ENCODE peak calls at places on chromosomes 2 and 18, in seven cellular contexts. C, L, J, X, U, F and W are unnamed samples.

GRCh38 chr2:139763705-139764104 is 983.5 kb upstream of the NXPH2 start:
- DNase-seq in J (no peak), C (no peak), L (no peak), U (no peak), X (no peak), F (no peak), W (no peak)

GRCh38 chr2:79622508-79622907 is 109.7 kb downstream of the CTNNA2 start:
- DNase-seq in C (no peak), J (no peak), L (peak; percentile 37), X (no peak), F (no peak), U (no peak), W (no peak)

GRCh38 chr2:172900871-172901270 is 165.2 kb downstream of the RAPGEF4 start:
- DNase-seq in U (no peak), L (no peak), F (no peak), X (no peak), C (no peak), J (no peak), W (no peak)

GRCh38 chr2:203623104-203623503 is 83.3 kb upstream of the CD28 start:
- DNase-seq in C (no peak), J (no peak), X (no peak), U (peak; percentile 93), F (no peak), L (no peak), W (peak; percentile 86)

GRCh38 chr2:194545978-194546377 is 1111.0 kb upstream of the SLC39A10 start:
- DNase-seq in U (peak; percentile 7), C (no peak), J (peak; percentile 4), F (no peak), X (no peak), L (no peak), W (no peak)

GRCh38 chr2:236795176-236795860 is 225.7 kb downstream of the ACKR3 start:
- DNase-seq in F (no peak), U (peak; percentile 15), L (no peak), J (no peak), C (no peak), X (no peak), W (no peak)

GRCh38 chr2:43412121-43412753 is 183.6 kb downstream of the THADA start:
- DNase-seq in F (no peak), J (no peak), C (no peak), X (no peak), U (peak; percentile 54), L (no peak), W (no peak)

GRCh38 chr2:211349031-211349430 is 792.6 kb downstream of the CPS1 start:
- DNase-seq in C (no peak), F (no peak), L (no peak), X (no peak), J (no peak), U (no peak), W (no peak)

GRCh38 chr2:37464064-37464463 is 119.6 kb downstream of the QPCT start:
- DNase-seq in L (no peak), U (no peak), F (no peak), J (no peak), X (no peak), C (no peak), W (no peak)

GRCh38 chr2:241228860-241229516 is 40.5 kb downstream of the ANO7 start:
- DNase-seq in L (peak; percentile 29), J (peak; percentile 69), U (no peak), F (no peak), X (no peak), C (no peak), W (no peak)

GRCh38 chr18:72637319-72638113 is 93.4 kb upstream of the CBLN2 start:
- DNase-seq in C (no peak), F (no peak), J (no peak), U (no peak), L (peak; percentile 9), X (no peak), W (no peak)

GRCh38 chr2:239945751-239946569 is 79.2 kb downstream of the NDUFA10 start:
- DNase-seq in J (no peak), L (no peak), C (no peak), U (no peak), F (no peak), X (no peak), W (no peak)

GRCh38 chr18:42271656-42272355 is 316.8 kb downstream of the PIK3C3 start:
- DNase-seq in L (no peak), U (no peak), X (no peak), J (no peak), C (no peak), F (no peak), W (no peak)

GRCh38 chr18:61825386-61825785 is 67.4 kb downstream of the RNF152 start:
- DNase-seq in U (no peak), J (no peak), F (no peak), C (no peak), L (no peak), X (no peak), W (no peak)

GRCh38 chr2:218993345-218994315 is at the start of gene CRYBA2:
- DNase-seq in U (no peak), X (no peak), C (peak; percentile 58), J (no peak), F (no peak), L (no peak), W (no peak)

DNA sequence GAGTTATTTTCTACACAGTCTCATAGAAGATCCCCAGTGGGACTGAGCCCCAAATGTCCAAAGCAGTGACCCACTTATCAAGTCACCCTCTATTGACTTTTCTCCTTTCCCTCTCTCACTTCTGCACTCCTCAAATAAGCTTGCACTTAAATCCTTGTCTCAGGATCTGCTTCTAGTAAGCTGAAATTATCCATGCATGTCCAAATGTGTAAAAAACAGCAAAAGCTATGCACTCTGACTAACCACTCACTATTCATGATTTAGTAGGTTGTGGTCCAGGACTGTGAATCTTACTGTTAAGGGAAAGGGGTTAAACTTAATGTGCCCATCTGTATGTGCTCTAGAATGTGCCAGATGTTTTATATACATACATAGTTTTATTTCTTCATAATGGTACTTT is 115.4 kb downstream of the SCG2 start:
- DNase-seq in X (no peak), F (no peak), C (no peak), L (no peak), U (no peak), J (no peak), W (no peak)
- H3K27ac ChIP-seq in X (no peak overlapping the region), F (no peak overlapping the region), C (no peak overlapping the region), L (no peak overlapping the region), U (no peak overlapping the region), J (no peak overlapping the region), W (no peak overlapping the region)

GRCh38 chr2:70966681-70967080 is 11.7 kb upstream of the ANKRD53 start:
- DNase-seq in L (no peak), F (no peak), X (no peak), J (no peak), U (no peak), C (no peak), W (no peak)

GRCh38 chr2:70964596-70965386 is 13.6 kb upstream of the ANKRD53 start:
- DNase-seq in X (peak; percentile 74), J (peak; percentile 22), L (peak; percentile 81), C (peak; percentile 71), F (no peak), U (peak; percentile 66), W (peak; percentile 29)

GRCh38 chr2:70967189-70967588 is 11.2 kb upstream of the ANKRD53 start:
- DNase-seq in X (no peak), U (no peak), F (no peak), L (no peak), J (no peak), C (no peak), W (no peak)

GRCh38 chr2:70964133-70964532 is 14.3 kb upstream of the ANKRD53 start:
- DNase-seq in J (no peak), F (no peak), X (no peak), C (no peak), U (no peak), L (no peak), W (no peak)

DNA sequence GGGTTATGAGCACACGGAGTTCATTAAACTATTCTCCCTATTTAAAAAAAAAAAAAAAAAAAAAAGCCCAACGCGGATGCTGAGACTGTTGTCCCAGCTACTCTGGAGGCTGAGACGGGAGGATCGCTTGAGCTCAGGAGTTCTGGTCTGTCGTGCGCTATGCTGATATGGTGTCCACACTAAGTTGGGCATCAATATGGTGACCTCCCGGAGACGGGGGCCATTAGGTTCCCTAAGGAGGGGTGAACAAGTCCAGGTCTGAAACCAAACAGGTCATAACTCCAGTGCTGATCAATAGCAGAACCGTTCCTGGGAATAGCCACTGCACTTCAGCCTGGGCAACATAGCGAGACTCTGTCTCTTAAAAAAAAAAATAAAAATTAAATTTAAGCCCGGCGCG is 12.9 kb upstream of the ANKRD53 start:
- DNase-seq in X (no peak), L (no peak), J (no peak), F (no peak), C (no peak), U (no peak), W (no peak)
- H3K4me3 ChIP-seq in X (peak overlapping the region; percentile 26), L (no peak overlapping the region), J (no peak overlapping the region), F (peak overlapping the region; percentile 80), C (no peak overlapping the region), U (peak overlapping the region; percentile 53), W (peak overlapping the region; percentile 60)

DNA sequence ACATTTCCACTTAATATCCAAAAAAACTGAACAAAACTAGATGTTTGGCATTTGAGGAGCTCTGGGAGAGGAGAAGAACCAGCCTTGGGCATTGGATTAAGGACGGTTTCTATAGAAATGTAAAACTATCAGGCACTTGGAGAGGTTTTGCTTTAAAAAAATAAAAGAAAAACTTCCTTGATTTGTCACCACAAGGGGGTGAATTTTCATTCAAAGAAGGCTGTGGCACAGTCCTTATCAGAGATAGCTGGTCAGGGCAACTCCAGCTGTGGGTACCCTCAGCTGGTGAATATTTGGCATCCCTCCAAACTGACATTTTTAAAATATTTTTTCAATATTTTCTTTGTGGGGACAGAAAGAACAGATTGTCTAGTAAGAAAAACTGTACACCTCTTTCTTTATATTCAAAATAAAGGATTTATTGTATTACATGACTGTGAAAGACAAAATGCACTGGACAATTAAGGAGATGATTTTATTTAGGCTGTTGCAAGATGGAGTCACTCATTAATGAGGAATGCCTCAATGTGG is 46.1 kb upstream of the TBC1D8 start:
- DNase-seq in F (no peak), L (no peak), C (no peak), J (peak; percentile 42), U (peak; percentile 12), X (no peak), W (no peak)
- TF ChIP-seq CTCF in F (no peak), L (no peak), C (no peak), J (peak; percentile 23), U (no peak), X (no peak), W (no peak)

GRCh38 chr2:132943829-132944228 is 273.8 kb upstream of the LYPD1 start:
- DNase-seq in C (no peak), F (no peak), U (peak; percentile 34), J (no peak), X (no peak), L (no peak), W (peak; percentile 4)

GRCh38 chr2:132950986-132951385 is 281.0 kb upstream of the LYPD1 start:
- DNase-seq in F (no peak), U (no peak), J (no peak), X (no peak), L (no peak), C (no peak), W (no peak)

GRCh38 chr2:132953771-132954170 is 283.8 kb upstream of the LYPD1 start:
- DNase-seq in U (no peak), L (no peak), F (no peak), C (no peak), J (no peak), X (no peak), W (no peak)

DNA sequence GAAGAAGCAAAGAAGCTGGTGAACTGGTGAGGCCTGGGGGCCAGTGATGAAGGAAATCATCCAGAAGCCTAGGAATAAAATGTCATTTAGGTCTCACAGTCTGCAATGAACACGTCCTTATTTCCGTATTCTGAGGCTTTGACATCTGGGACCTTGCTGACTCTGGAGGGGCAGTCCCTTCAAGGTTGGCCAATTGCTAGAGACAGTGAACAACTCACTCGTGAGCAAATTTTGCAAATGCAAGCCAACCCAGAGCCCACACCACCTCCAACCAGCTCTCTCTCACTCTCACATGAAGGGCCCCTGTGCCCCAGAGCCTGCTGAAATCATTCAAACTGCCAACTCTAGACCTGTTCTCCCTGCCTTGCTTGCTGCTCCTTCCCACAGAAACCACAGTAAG is 279.1 kb upstream of the LYPD1 start:
- DNase-seq in J (no peak), U (no peak), X (no peak), F (no peak), L (no peak), C (no peak), W (no peak)
- H3K27ac ChIP-seq in J (no peak overlapping the region), U (no peak overlapping the region), X (no peak overlapping the region), F (no peak overlapping the region), L (no peak overlapping the region), C (no peak overlapping the region), W (no peak overlapping the region)